ENCODE peak calls at places on chromosomes 5 and 9, in five cellular contexts. Q is K562, O is HCT116, H is HepG2, M is H1. E is an unnamed sample.
A peak's percentile ranks its signal among the peaks of the same experiment; 100 is the strongest.

GRCh38 chr5:3325206-3325605 is 270.4 kb upstream of the IRX1 start:
- DNase-seq in M (no peak), O (no peak), H (no peak), Q (no peak), E (peak; percentile 45)

GRCh38 chr5:142686210-142686734 is 382 bp upstream of the FGF1 start:
- DNase-seq in O (no peak), Q (no peak), H (peak; percentile 62), M (no peak), E (no peak)

GRCh38 chr5:147805030-147805454 is 22.5 kb upstream of the JAKMIP2 start:
- DNase-seq in O (no peak), H (no peak), Q (no peak), M (no peak), E (no peak)

GRCh38 chr5:150298701-150299451 is 3.8 kb downstream of the ARSI start:
- DNase-seq in M (no peak), O (no peak), Q (no peak), H (no peak), E (no peak)

GRCh38 chr9:110635589-110635988 is 33.0 kb upstream of the MUSK start:
- DNase-seq in O (no peak), H (no peak), Q (no peak), M (no peak), E (no peak)

GRCh38 chr5:859391-859790 is 8.6 kb upstream of the ZDHHC11 start:
- DNase-seq in M (no peak), H (no peak), Q (no peak), O (no peak), E (no peak)

GRCh38 chr9:95507456-95508241 is 9.1 kb downstream of the PTCH1 start:
- DNase-seq in M (peak; percentile 75), Q (no peak), O (peak; percentile 63), H (peak; percentile 39), E (peak; percentile 35)

GRCh38 chr5:147234825-147235635 is at the start of gene STK32A:
- DNase-seq in M (peak; percentile 88), Q (no peak), H (no peak), O (no peak), E (no peak)

GRCh38 chr5:35242695-35243258 is 12.5 kb upstream of the PRLR start:
- DNase-seq in O (no peak), M (no peak), H (no peak), Q (no peak), E (no peak)

GRCh38 chr5:146213210-146213838 is 9.9 kb downstream of the RBM27 start:
- DNase-seq in H (peak; percentile 89), Q (no peak), O (no peak), M (no peak), E (no peak)

GRCh38 chr5:126736141-126736540 is 40.8 kb upstream of the LMNB1 start:
- DNase-seq in H (no peak), Q (no peak), O (no peak), M (no peak), E (no peak)

GRCh38 chr9:132451276-132451675 is 41.3 kb downstream of the CFAP77 start:
- DNase-seq in H (no peak), M (no peak), Q (no peak), O (no peak), E (no peak)

GRCh38 chr5:31185951-31186350 is 7.5 kb upstream of the CDH6 start:
- DNase-seq in Q (no peak), H (no peak), O (no peak), M (no peak), E (no peak)

GRCh38 chr5:156330141-156330870 is 3.3 kb downstream of the SGCD start:
- DNase-seq in Q (no peak), H (no peak), O (no peak), M (no peak), E (no peak)

GRCh38 chr5:126619781-126620180 is 19.0 kb downstream of the PHAX start:
- DNase-seq in O (no peak), Q (no peak), M (no peak), H (no peak), E (no peak)

GRCh38 chr5:1668141-1668721 is 131.4 kb downstream of the MRPL36 start:
- DNase-seq in Q (peak; percentile 54), O (no peak), H (no peak), M (no peak), E (no peak)

GRCh38 chr9:127569819-127570401 is 42.2 kb upstream of the STXBP1 start:
- DNase-seq in O (no peak), H (no peak), M (no peak), Q (no peak), E (peak; percentile 48)

GRCh38 chr9:34984049-34984448 is 5.5 kb upstream of the DNAJB5 start:
- DNase-seq in M (no peak), O (no peak), Q (peak; percentile 44), H (no peak), E (peak; percentile 55)

GRCh38 chr9:92774274-92774673 is 9.6 kb upstream of the BICD2 start:
- DNase-seq in M (no peak), Q (no peak), H (no peak), O (no peak), E (no peak)

GRCh38 chr5:157203417-157203816 is 22.8 kb downstream of the ITK start:
- DNase-seq in O (no peak), M (no peak), H (no peak), Q (no peak), E (no peak)

GRCh38 chr5:177111720-177112394 is 21.7 kb upstream of the NSD1 start:
- DNase-seq in H (peak; percentile 67), M (peak; percentile 96), Q (peak; percentile 80), O (peak; percentile 38), E (peak; percentile 57)

GRCh38 chr5:106921567-106921966 is 749.2 kb downstream of the EFNA5 start:
- DNase-seq in M (no peak), H (no peak), O (no peak), Q (no peak), E (no peak)

DNA sequence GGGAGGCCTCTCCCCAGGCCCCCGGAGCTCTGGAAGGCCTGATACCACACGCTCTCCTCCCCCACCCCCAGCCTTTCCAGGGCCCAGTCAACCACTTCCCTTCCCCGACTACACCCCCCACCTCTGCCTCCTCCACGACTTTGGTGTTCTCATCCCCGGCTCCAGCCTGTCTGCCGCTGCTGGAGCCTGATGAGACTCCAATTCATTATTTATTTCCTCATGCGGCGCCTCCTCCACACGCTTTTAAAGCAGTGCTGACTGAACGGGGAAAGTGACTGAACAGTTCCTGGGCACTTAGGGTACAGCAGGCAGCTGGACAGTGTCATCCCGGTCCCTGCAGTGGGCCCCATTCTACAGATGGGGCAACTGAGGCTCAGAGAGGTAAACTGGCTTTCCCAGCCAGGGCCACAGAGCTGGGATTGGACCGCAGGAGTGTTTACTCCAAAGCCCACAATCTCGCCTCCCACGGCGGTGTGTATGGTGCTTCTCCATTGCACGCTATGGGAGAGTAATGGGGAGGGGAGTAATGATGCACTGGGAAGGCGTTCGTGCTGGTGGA is 15.9 kb upstream of the RPL26L1 start:
- DNase-seq in O (no peak), Q (peak; percentile 74), H (no peak), M (no peak), E (no peak)
- TF ChIP-seq JUND in O (no peak), Q (peak; percentile 27), H (no peak), M (no peak), E (no peak)

DNA sequence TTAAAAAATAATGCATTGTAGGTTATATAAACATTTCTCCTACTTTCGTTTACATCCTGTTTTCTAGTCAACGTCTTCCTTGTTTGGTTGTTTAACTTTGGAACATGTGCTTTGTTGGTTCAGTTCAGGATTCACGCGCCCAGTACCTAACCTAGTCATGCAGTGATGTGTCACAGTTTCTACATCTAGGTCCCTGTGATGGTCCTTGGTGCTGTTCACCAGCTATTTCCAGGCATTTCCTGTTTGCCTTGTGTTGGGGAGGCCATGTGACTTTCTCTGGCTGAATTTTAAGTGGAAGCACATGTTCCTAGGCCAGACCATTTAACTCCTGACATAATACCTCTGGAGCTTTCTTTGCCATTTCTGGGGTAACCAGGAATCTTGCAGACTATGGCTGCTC is 292.3 kb downstream of the SMARCA2 start:
- DNase-seq in O (no peak), Q (no peak), M (peak; percentile 11), H (no peak), E (peak; percentile 12)
- TF ChIP-seq JUND in O (no peak), Q (no peak), M (no peak), H (no peak), E (no peak)

DNA sequence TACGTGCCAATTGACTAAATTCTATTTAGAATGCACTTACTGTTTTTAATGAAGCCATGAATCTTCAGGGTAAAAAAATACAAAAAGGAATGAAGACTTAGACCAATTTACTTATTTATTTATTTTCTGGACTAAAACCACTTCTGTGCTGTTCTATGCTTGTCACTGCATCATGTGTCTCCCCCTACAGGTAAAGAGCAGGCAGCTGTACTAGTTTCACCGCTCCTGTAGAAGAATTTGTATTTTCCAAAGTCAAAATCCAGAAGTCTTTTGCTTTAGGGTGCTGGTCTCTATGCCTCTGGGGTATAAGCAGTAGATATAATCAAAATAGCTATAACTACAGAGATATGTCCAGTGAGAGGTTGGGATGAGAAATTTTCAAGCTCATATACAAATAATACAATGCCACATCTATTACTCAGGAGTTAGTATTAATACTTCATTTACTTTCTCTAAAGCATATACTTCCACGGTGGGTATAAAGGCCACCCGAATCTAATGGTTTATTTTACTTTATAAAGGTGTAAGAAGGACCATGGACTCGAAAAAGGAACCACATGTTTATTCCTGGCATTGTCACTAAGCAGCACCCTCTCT is 591.5 kb downstream of the RAB3C start:
- DNase-seq in H (peak; percentile 63), Q (no peak), O (peak; percentile 47), M (no peak), E (peak; percentile 43)
- TF ChIP-seq JUND in H (no peak), Q (no peak), O (no peak), M (no peak), E (no peak)

DNA sequence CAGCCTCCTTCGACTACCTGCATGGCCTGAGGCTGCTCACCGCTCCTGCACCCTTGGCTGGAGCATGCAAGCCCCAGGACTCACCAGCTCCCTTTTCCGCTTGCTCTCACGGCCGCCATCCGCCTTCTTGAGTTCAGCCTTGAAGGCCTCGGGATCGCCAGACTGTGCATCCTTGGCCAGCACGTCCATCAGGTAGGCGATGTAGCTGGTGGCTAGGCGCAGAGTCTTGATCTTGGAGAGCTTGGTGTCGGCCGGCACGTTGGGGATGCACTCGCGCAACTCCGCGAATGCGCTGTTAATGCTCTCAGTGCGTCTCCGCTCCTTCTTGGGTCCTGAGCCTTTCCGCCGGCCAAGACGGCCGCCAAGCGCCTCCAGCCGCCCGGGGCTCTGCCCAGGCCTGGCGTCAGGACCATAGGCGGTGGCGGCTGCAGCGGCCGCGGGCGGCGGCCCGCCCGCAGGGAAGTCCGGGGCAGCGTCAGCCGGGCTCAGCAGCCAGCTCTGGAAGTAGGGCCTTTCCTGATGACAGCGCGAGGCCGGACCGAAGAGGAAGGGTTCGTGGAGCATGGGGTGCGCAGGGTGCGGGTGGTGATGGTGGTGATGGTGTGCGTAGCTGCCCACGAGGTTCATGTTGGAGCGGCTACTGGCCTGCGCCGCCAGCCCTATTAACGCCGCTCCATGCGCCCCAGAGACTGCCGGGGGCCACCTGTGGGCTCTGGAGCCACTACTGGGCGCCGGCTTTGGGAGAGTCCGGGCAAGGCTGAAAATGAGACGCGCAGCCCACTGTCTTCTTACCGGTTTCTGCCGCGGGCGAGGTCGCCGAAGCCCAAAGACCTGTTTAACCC is 424 bp downstream of the HAND1 start:
- DNase-seq in O (no peak), M (peak; percentile 74), Q (no peak), H (no peak), E (peak; percentile 66)
- TF ChIP-seq JUND in O (no peak), M (no peak), Q (no peak), H (no peak), E (no peak)

E was measured in T47D.